ENCODE peak calls at places on chromosome 5, in six cellular contexts. One of them, this sample, is unnamed. For H3K36me3, the result is how much of the 10 kb centered on the place peaks cover.

GRCh38 chr5:32071351-32071944 is 102.7 kb downstream of the GOLPH3 start:
- DNase-seq in CD8-positive, alpha-beta T cell: no peak
- DNase-seq in neural progenitor cell: no peak
- DNase-seq in GM23248: peak
- DNase-seq in fibroblast of lung: peak
- DNase-seq in iPS DF 6.9: no peak
- DNase-seq in this sample: no peak

GRCh38 chr5:75707911-75708509 is 9.2 kb downstream of the POC5 start:
- DNase-seq in fibroblast of lung: peak
- DNase-seq in CD8-positive, alpha-beta T cell: no peak
- DNase-seq in neural progenitor cell: no peak
- DNase-seq in GM23248: peak
- DNase-seq in iPS DF 6.9: no peak
- DNase-seq in this sample: peak

GRCh38 chr5:33311893-33312292 is 128.9 kb upstream of the TARS1 start:
- DNase-seq in CD8-positive, alpha-beta T cell: no peak
- DNase-seq in fibroblast of lung: peak
- DNase-seq in iPS DF 6.9: no peak
- DNase-seq in neural progenitor cell: no peak
- DNase-seq in GM23248: peak
- DNase-seq in this sample: peak

GRCh38 chr5:35458824-35459207 is 158.8 kb upstream of the SPEF2 start:
- DNase-seq in neural progenitor cell: no peak
- DNase-seq in iPS DF 6.9: no peak
- DNase-seq in CD8-positive, alpha-beta T cell: no peak
- DNase-seq in GM23248: no peak
- DNase-seq in fibroblast of lung: no peak
- DNase-seq in this sample: no peak

GRCh38 chr5:14503017-14503680 is 78.4 kb upstream of the OTULINL start:
- DNase-seq in fibroblast of lung: no peak
- DNase-seq in CD8-positive, alpha-beta T cell: no peak
- DNase-seq in neural progenitor cell: no peak
- DNase-seq in GM23248: no peak
- DNase-seq in iPS DF 6.9: no peak
- DNase-seq in this sample: no peak

GRCh38 chr5:127294829-127295228 is 4.2 kb downstream of the MEGF10 start:
- DNase-seq in neural progenitor cell: no peak
- DNase-seq in CD8-positive, alpha-beta T cell: no peak
- DNase-seq in fibroblast of lung: no peak
- DNase-seq in GM23248: no peak
- DNase-seq in iPS DF 6.9: no peak
- DNase-seq in this sample: no peak

GRCh38 chr5:96004087-96004486 is 42.4 kb upstream of the ELL2 start:
- DNase-seq in iPS DF 6.9: no peak
- DNase-seq in fibroblast of lung: no peak
- DNase-seq in CD8-positive, alpha-beta T cell: no peak
- DNase-seq in neural progenitor cell: no peak
- DNase-seq in GM23248: no peak
- DNase-seq in this sample: no peak

GRCh38 chr5:65867509-65868195 is 58.7 kb upstream of the ERBIN start:
- DNase-seq in neural progenitor cell: peak
- DNase-seq in CD8-positive, alpha-beta T cell: no peak
- DNase-seq in iPS DF 6.9: no peak
- DNase-seq in fibroblast of lung: peak
- DNase-seq in GM23248: no peak
- DNase-seq in this sample: peak

GRCh38 chr5:113022661-113023060 is 46.1 kb downstream of the DCP2 start:
- DNase-seq in iPS DF 6.9: no peak
- DNase-seq in fibroblast of lung: peak
- DNase-seq in GM23248: no peak
- DNase-seq in neural progenitor cell: no peak
- DNase-seq in CD8-positive, alpha-beta T cell: no peak
- DNase-seq in this sample: no peak

GRCh38 chr5:168807261-168807660 is 228.1 kb upstream of the PANK3 start:
- DNase-seq in GM23248: peak
- DNase-seq in fibroblast of lung: peak
- DNase-seq in neural progenitor cell: no peak
- DNase-seq in iPS DF 6.9: no peak
- DNase-seq in CD8-positive, alpha-beta T cell: no peak
- DNase-seq in this sample: no peak

GRCh38 chr5:179061025-179061424 is 852 bp downstream of the ZNF354C start:
- DNase-seq in fibroblast of lung: no peak
- DNase-seq in CD8-positive, alpha-beta T cell: no peak
- DNase-seq in neural progenitor cell: no peak
- DNase-seq in GM23248: no peak
- DNase-seq in iPS DF 6.9: no peak
- DNase-seq in this sample: no peak

GRCh38 chr5:56247596-56247995 is 14.5 kb upstream of the ANKRD55 start:
- DNase-seq in neural progenitor cell: no peak
- DNase-seq in CD8-positive, alpha-beta T cell: no peak
- DNase-seq in fibroblast of lung: peak
- DNase-seq in GM23248: peak
- DNase-seq in iPS DF 6.9: no peak
- DNase-seq in this sample: peak

GRCh38 chr5:138990986-138991645 is 116.0 kb upstream of the LRRTM2 start:
- DNase-seq in GM23248: no peak
- DNase-seq in fibroblast of lung: no peak
- DNase-seq in neural progenitor cell: peak
- DNase-seq in CD8-positive, alpha-beta T cell: peak
- DNase-seq in iPS DF 6.9: no peak
- DNase-seq in this sample: no peak

GRCh38 chr5:61840354-61840753 is 465.7 kb upstream of the KIF2A start:
- DNase-seq in iPS DF 6.9: no peak
- DNase-seq in neural progenitor cell: no peak
- DNase-seq in fibroblast of lung: peak
- DNase-seq in GM23248: peak
- DNase-seq in CD8-positive, alpha-beta T cell: no peak
- DNase-seq in this sample: peak

GRCh38 chr5:111135946-111136345 is 43.8 kb downstream of the WDR36 start:
- DNase-seq in neural progenitor cell: no peak
- DNase-seq in GM23248: peak
- DNase-seq in fibroblast of lung: peak
- DNase-seq in CD8-positive, alpha-beta T cell: no peak
- DNase-seq in iPS DF 6.9: no peak
- DNase-seq in this sample: peak

GRCh38 chr5:40481226-40481625 is 198.5 kb upstream of the PTGER4 start:
- DNase-seq in GM23248: no peak
- DNase-seq in fibroblast of lung: peak
- DNase-seq in iPS DF 6.9: no peak
- DNase-seq in CD8-positive, alpha-beta T cell: no peak
- DNase-seq in neural progenitor cell: no peak
- DNase-seq in this sample: no peak

GRCh38 chr5:177496111-177497010 is 1.0 kb downstream of the PDLIM7 start:
- DNase-seq in fibroblast of lung: peak
- DNase-seq in neural progenitor cell: peak
- DNase-seq in GM23248: peak
- DNase-seq in iPS DF 6.9: no peak
- DNase-seq in CD8-positive, alpha-beta T cell: no peak
- DNase-seq in this sample: peak

GRCh38 chr5:119878712-119879111 is 249.4 kb downstream of the FAM170A start:
- DNase-seq in neural progenitor cell: peak
- DNase-seq in iPS DF 6.9: peak
- DNase-seq in GM23248: no peak
- DNase-seq in fibroblast of lung: no peak
- DNase-seq in CD8-positive, alpha-beta T cell: no peak
- DNase-seq in this sample: no peak

GRCh38 chr5:124658867-124659557 is 87.4 kb downstream of the ZNF608 start:
- DNase-seq in fibroblast of lung: no peak
- DNase-seq in GM23248: peak
- DNase-seq in neural progenitor cell: no peak
- DNase-seq in CD8-positive, alpha-beta T cell: no peak
- DNase-seq in iPS DF 6.9: no peak
- DNase-seq in this sample: no peak

GRCh38 chr5:18882162-18882561 is 1105.8 kb downstream of the CDH18 start:
- DNase-seq in CD8-positive, alpha-beta T cell: no peak
- DNase-seq in fibroblast of lung: no peak
- DNase-seq in iPS DF 6.9: no peak
- DNase-seq in GM23248: no peak
- DNase-seq in neural progenitor cell: no peak
- DNase-seq in this sample: no peak

GRCh38 chr5:131996210-131997025 is 15.0 kb downstream of the ACSL6 start:
- DNase-seq in GM23248: no peak
- DNase-seq in iPS DF 6.9: no peak
- DNase-seq in neural progenitor cell: no peak
- DNase-seq in fibroblast of lung: no peak
- DNase-seq in CD8-positive, alpha-beta T cell: no peak
- DNase-seq in this sample: no peak

GRCh38 chr5:123209163-123210013 is 120.3 kb downstream of the PRDM6 start:
- DNase-seq in CD8-positive, alpha-beta T cell: no peak
- DNase-seq in neural progenitor cell: no peak
- DNase-seq in iPS DF 6.9: no peak
- DNase-seq in GM23248: peak
- DNase-seq in fibroblast of lung: peak
- DNase-seq in this sample: peak

GRCh38 chr5:105288946-105289345 is 1726.4 kb upstream of the NUDT12 start:
- DNase-seq in CD8-positive, alpha-beta T cell: no peak
- DNase-seq in neural progenitor cell: no peak
- DNase-seq in GM23248: no peak
- DNase-seq in fibroblast of lung: peak
- DNase-seq in iPS DF 6.9: no peak
- DNase-seq in this sample: no peak

GRCh38 chr5:148909766-148910165 is 83.4 kb downstream of the ADRB2 start:
- DNase-seq in neural progenitor cell: no peak
- DNase-seq in iPS DF 6.9: no peak
- DNase-seq in fibroblast of lung: no peak
- DNase-seq in GM23248: no peak
- DNase-seq in CD8-positive, alpha-beta T cell: no peak
- DNase-seq in this sample: no peak

GRCh38 chr5:33857037-33857436 is 34.8 kb downstream of the ADAMTS12 start:
- DNase-seq in neural progenitor cell: no peak
- DNase-seq in fibroblast of lung: no peak
- DNase-seq in GM23248: no peak
- DNase-seq in iPS DF 6.9: no peak
- DNase-seq in CD8-positive, alpha-beta T cell: no peak
- DNase-seq in this sample: no peak

GRCh38 chr5:113020461-113021273 is 44.1 kb downstream of the DCP2 start:
- DNase-seq in iPS DF 6.9: no peak
- DNase-seq in fibroblast of lung: peak
- DNase-seq in GM23248: peak
- DNase-seq in neural progenitor cell: no peak
- DNase-seq in CD8-positive, alpha-beta T cell: no peak
- DNase-seq in this sample: peak

GRCh38 chr5:100537946-100538345 is 2.8 kb downstream of the FAM174A start:
- DNase-seq in CD8-positive, alpha-beta T cell: no peak
- DNase-seq in neural progenitor cell: no peak
- DNase-seq in GM23248: no peak
- DNase-seq in iPS DF 6.9: no peak
- DNase-seq in fibroblast of lung: peak
- DNase-seq in this sample: no peak

GRCh38 chr5:163381832-163382231 is 55.6 kb upstream of the CCNG1 start:
- DNase-seq in CD8-positive, alpha-beta T cell: no peak
- DNase-seq in iPS DF 6.9: no peak
- DNase-seq in neural progenitor cell: no peak
- DNase-seq in GM23248: no peak
- DNase-seq in fibroblast of lung: no peak
- DNase-seq in this sample: no peak

GRCh38 chr5:101393795-101394450 is 490.8 kb upstream of the ST8SIA4 start:
- DNase-seq in iPS DF 6.9: no peak
- DNase-seq in fibroblast of lung: peak
- DNase-seq in neural progenitor cell: no peak
- DNase-seq in CD8-positive, alpha-beta T cell: no peak
- DNase-seq in GM23248: peak
- DNase-seq in this sample: no peak

DNA sequence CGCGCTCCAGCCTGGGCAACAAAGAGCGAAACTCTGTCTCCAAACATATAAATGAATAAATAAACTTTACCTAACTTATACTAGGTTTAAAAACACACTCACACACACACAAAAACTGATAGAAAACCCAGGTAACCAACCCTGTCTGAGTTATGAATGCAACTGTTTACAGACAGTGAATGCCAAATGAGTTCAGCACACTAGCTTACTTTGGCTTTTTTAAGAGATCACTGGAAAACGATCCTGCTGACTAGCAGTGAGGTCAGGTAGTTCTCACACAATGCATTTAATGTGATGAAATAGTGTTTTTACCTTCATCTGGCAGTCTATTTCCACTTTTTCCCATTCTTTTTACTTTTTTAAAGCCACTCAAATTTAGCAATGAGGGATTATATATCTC is 22.4 kb downstream of the FAF2 start:
- DNase-seq in neural progenitor cell: no peak
- DNase-seq in fibroblast of lung: no peak
- DNase-seq in iPS DF 6.9: no peak
- DNase-seq in GM23248: no peak
- DNase-seq in CD8-positive, alpha-beta T cell: no peak
- DNase-seq in this sample: no peak
- H3K36me3 ChIP-seq in neural progenitor cell: under half
- H3K36me3 ChIP-seq in fibroblast of lung: under half
- H3K36me3 ChIP-seq in iPS DF 6.9: under half
- H3K36me3 ChIP-seq in GM23248: under half
- H3K36me3 ChIP-seq in CD8-positive, alpha-beta T cell: under half
- H3K36me3 ChIP-seq in this sample: under half

GRCh38 chr5:116301110-116301509 is 216.3 kb downstream of the COMMD10 start:
- DNase-seq in CD8-positive, alpha-beta T cell: no peak
- DNase-seq in GM23248: no peak
- DNase-seq in fibroblast of lung: no peak
- DNase-seq in iPS DF 6.9: no peak
- DNase-seq in neural progenitor cell: no peak
- DNase-seq in this sample: no peak

GRCh38 chr5:116303810-116304209 is 219.0 kb downstream of the COMMD10 start:
- DNase-seq in iPS DF 6.9: no peak
- DNase-seq in CD8-positive, alpha-beta T cell: no peak
- DNase-seq in GM23248: no peak
- DNase-seq in neural progenitor cell: no peak
- DNase-seq in fibroblast of lung: no peak
- DNase-seq in this sample: no peak

GRCh38 chr5:116308391-116308790 is 223.6 kb downstream of the COMMD10 start:
- DNase-seq in GM23248: no peak
- DNase-seq in CD8-positive, alpha-beta T cell: no peak
- DNase-seq in neural progenitor cell: no peak
- DNase-seq in iPS DF 6.9: no peak
- DNase-seq in fibroblast of lung: no peak
- DNase-seq in this sample: no peak

GRCh38 chr5:116303340-116303739 is 218.5 kb downstream of the COMMD10 start:
- DNase-seq in GM23248: no peak
- DNase-seq in iPS DF 6.9: no peak
- DNase-seq in fibroblast of lung: no peak
- DNase-seq in neural progenitor cell: no peak
- DNase-seq in CD8-positive, alpha-beta T cell: no peak
- DNase-seq in this sample: no peak

GRCh38 chr5:116305899-116306298 is 221.1 kb downstream of the COMMD10 start:
- DNase-seq in iPS DF 6.9: no peak
- DNase-seq in neural progenitor cell: no peak
- DNase-seq in CD8-positive, alpha-beta T cell: no peak
- DNase-seq in GM23248: peak
- DNase-seq in fibroblast of lung: no peak
- DNase-seq in this sample: no peak
- H3K36me3 ChIP-seq in iPS DF 6.9: under half
- H3K36me3 ChIP-seq in neural progenitor cell: under half
- H3K36me3 ChIP-seq in CD8-positive, alpha-beta T cell: under half
- H3K36me3 ChIP-seq in GM23248: under half
- H3K36me3 ChIP-seq in fibroblast of lung: under half
- H3K36me3 ChIP-seq in this sample: under half

GRCh38 chr5:10682801-10683525 is 78.1 kb downstream of the DAP start:
- DNase-seq in GM23248: no peak
- DNase-seq in CD8-positive, alpha-beta T cell: no peak
- DNase-seq in iPS DF 6.9: no peak
- DNase-seq in fibroblast of lung: no peak
- DNase-seq in neural progenitor cell: no peak
- DNase-seq in this sample: no peak
- H3K36me3 ChIP-seq in GM23248: under half
- H3K36me3 ChIP-seq in CD8-positive, alpha-beta T cell: under half
- H3K36me3 ChIP-seq in iPS DF 6.9: under half
- H3K36me3 ChIP-seq in fibroblast of lung: under half
- H3K36me3 ChIP-seq in neural progenitor cell: under half
- H3K36me3 ChIP-seq in this sample: under half

GRCh38 chr5:176407456-176408244 is 8.7 kb downstream of the CLTB start:
- DNase-seq in iPS DF 6.9: no peak
- DNase-seq in fibroblast of lung: no peak
- DNase-seq in CD8-positive, alpha-beta T cell: no peak
- DNase-seq in neural progenitor cell: no peak
- DNase-seq in GM23248: no peak
- DNase-seq in this sample: no peak
- H3K36me3 ChIP-seq in iPS DF 6.9: under half
- H3K36me3 ChIP-seq in fibroblast of lung: under half
- H3K36me3 ChIP-seq in CD8-positive, alpha-beta T cell: under half
- H3K36me3 ChIP-seq in neural progenitor cell: under half
- H3K36me3 ChIP-seq in GM23248: under half
- H3K36me3 ChIP-seq in this sample: under half